ENCODE peak calls at places on chromosomes 1 and 21, in six cellular contexts. F is tibial artery, K is OCI-LY7, S is mammary epithelial cell, L is cardiac muscle cell, W is upper lobe of right lung. C is an unnamed sample. For H3K4me1, the result is how much of the 10 kb centered on the place peaks cover.

GRCh38 chr1:22886211-22886610 is 86.5 kb downstream of the LACTBL1 start:
- DNase-seq in F (no peak), K (no peak), S (no peak), L (no peak), W (no peak), C (no peak)

GRCh38 chr1:160009088-160009487 is 22.7 kb downstream of the PIGM start:
- DNase-seq in F (no peak), K (no peak), S (no peak), L (no peak), W (no peak), C (no peak)

GRCh38 chr1:78840447-78841251 is 165.9 kb downstream of the ADGRL4 start:
- DNase-seq in F (no peak), K (no peak), S (peak), L (peak), W (no peak), C (no peak)

GRCh38 chr1:236421022-236421421 is 26.9 kb downstream of the EDARADD start:
- DNase-seq in F (no peak), K (no peak), S (peak), L (no peak), W (no peak), C (no peak)

GRCh38 chr1:11280719-11281376 is 7.8 kb downstream of the UBIAD1 start:
- DNase-seq in F (no peak), K (peak), S (no peak), L (no peak), W (no peak), C (no peak)

GRCh38 chr1:109805486-109806180 is 41.9 kb upstream of the EPS8L3 start:
- DNase-seq in F (no peak), K (no peak), S (no peak), L (no peak), W (peak), C (no peak)

GRCh38 chr1:117826551-117827078 is 102.8 kb downstream of the GDAP2 start:
- DNase-seq in F (peak), K (no peak), S (peak), L (no peak), W (no peak), C (peak)

GRCh38 chr1:223143760-223144248 is 756 bp upstream of the TLR5 start:
- DNase-seq in F (no peak), K (no peak), S (no peak), L (peak), W (peak), C (peak)

GRCh38 chr1:109910123-109910962 is at the start of gene CSF1:
- DNase-seq in F (peak), K (no peak), S (peak), L (peak), W (peak), C (peak)

GRCh38 chr1:90414201-90414600 is 302.9 kb downstream of the BARHL2 start:
- DNase-seq in F (no peak), K (no peak), S (no peak), L (no peak), W (no peak), C (no peak)

GRCh38 chr1:160400646-160401486 is 502 bp downstream of the VANGL2 start:
- DNase-seq in F (no peak), K (peak), S (no peak), L (peak), W (no peak), C (no peak)

GRCh38 chr1:173240609-173241008 is 33.5 kb upstream of the TNFSF4 start:
- DNase-seq in F (no peak), K (no peak), S (no peak), L (no peak), W (no peak), C (no peak)

GRCh38 chr1:10635385-10635896 is 160.7 kb downstream of the PEX14 start:
- DNase-seq in F (peak), K (no peak), S (peak), L (no peak), W (no peak), C (no peak)

GRCh38 chr1:213201380-213202155 is 150.5 kb downstream of the RPS6KC1 start:
- DNase-seq in F (no peak), K (no peak), S (peak), L (no peak), W (no peak), C (no peak)

GRCh38 chr1:54583868-54584267 is 35.8 kb downstream of the ACOT11 start:
- DNase-seq in F (no peak), K (no peak), S (no peak), L (no peak), W (no peak), C (no peak)

GRCh38 chr1:168760241-168760640 is 31.2 kb upstream of the DPT start:
- DNase-seq in F (no peak), K (no peak), S (no peak), L (no peak), W (no peak), C (no peak)

GRCh38 chr21:42403611-42404231 is at the start of gene UBASH3A:
- DNase-seq in F (no peak), K (no peak), S (no peak), L (no peak), W (peak), C (no peak)

GRCh38 chr1:216914974-216915373 is 191.7 kb upstream of the ESRRG start:
- DNase-seq in F (no peak), K (no peak), S (peak), L (no peak), W (no peak), C (no peak)

GRCh38 chr1:168091720-168092119 is 45.0 kb downstream of the GPR161 start:
- DNase-seq in F (no peak), K (no peak), S (no peak), L (no peak), W (no peak), C (no peak)

GRCh38 chr1:47996060-47996405 is 1.2 kb downstream of the TRABD2B start:
- DNase-seq in F (no peak), K (no peak), S (no peak), L (no peak), W (no peak), C (no peak)

GRCh38 chr1:215188302-215188950 is 105.9 kb downstream of the KCNK2 start:
- DNase-seq in F (no peak), K (no peak), S (no peak), L (no peak), W (no peak), C (no peak)

GRCh38 chr1:9066945-9067807 is 2.3 kb downstream of the SLC2A5 start:
- DNase-seq in F (peak), K (peak), S (peak), L (no peak), W (no peak), C (peak)

GRCh38 chr1:159132271-159132881 is 39.0 kb upstream of the CADM3 start:
- DNase-seq in F (peak), K (peak), S (peak), L (peak), W (peak), C (peak)

GRCh38 chr1:15272009-15272781 is 25.2 kb downstream of the FHAD1 start:
- DNase-seq in F (peak), K (peak), S (peak), L (peak), W (peak), C (peak)

GRCh38 chr1:153506831-153507413 is 28.9 kb downstream of the S100A6 start:
- DNase-seq in F (peak), K (no peak), S (peak), L (no peak), W (peak), C (peak)

GRCh38 chr1:30783244-30783915 is 25.8 kb upstream of the LAPTM5 start:
- DNase-seq in F (peak), K (no peak), S (no peak), L (no peak), W (peak), C (peak)

GRCh38 chr21:25862596-25862995 is 127.8 kb downstream of the GABPA start:
- DNase-seq in F (no peak), K (peak), S (peak), L (no peak), W (no peak), C (no peak)

GRCh38 chr1:18344755-18345154 is 136.0 kb upstream of the KLHDC7A start:
- DNase-seq in F (no peak), K (no peak), S (no peak), L (no peak), W (peak), C (no peak)

GRCh38 chr1:9194024-9194423 is 40.5 kb upstream of the H6PD start:
- DNase-seq in F (no peak), K (no peak), S (no peak), L (no peak), W (no peak), C (no peak)

GRCh38 chr1:9827558-9828185 is 3.9 kb upstream of the CLSTN1 start:
- DNase-seq in F (no peak), K (no peak), S (no peak), L (no peak), W (peak), C (no peak)

GRCh38 chr21:34771512-34772028 is 102.8 kb downstream of the CLIC6 start:
- DNase-seq in F (no peak), K (no peak), S (peak), L (no peak), W (no peak), C (no peak)

DNA sequence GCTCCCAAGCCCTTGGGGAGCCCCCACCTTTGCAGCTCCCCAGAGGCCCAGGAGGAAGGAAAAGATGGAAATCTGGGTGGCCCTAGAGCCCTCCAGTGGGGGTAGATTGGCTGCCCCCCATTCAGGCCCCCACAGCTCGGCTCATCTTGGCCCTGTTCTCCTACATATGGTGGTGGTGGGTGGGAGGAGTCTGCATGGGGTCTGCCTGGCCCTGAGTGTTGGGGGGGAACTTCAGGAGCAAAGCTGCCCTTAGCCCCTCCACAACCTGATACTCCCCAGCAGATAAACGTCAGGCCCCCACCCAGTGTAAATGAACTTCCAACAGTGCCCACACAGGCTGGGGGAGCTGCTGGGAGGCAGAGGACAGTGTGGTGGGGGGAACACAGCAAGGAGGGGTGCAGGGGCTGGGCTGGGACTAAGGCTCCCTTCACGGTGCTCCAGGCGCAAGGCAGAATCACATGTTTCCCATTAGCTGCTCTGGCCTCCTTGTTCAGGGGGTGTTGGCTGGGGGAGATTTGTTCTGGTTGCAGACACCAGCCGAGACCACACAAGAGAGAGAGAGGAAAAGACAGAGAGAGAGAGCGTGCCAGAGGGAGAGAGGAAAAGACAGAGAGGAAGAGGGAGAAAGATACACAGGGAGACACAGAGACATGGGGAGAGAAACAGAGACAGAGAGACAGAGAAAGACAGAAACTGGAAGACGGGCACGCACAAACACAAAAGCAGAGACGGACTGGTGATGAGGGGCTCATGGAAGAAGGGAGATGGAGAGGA is 42.6 kb downstream of the AHDC1 start:
- DNase-seq in F (no peak), K (no peak), S (no peak), L (no peak), W (no peak), C (peak)
- H3K4me1 ChIP-seq in F (half or more), K (under half), S (half or more), L (half or more), W (half or more), C (half or more)

DNA sequence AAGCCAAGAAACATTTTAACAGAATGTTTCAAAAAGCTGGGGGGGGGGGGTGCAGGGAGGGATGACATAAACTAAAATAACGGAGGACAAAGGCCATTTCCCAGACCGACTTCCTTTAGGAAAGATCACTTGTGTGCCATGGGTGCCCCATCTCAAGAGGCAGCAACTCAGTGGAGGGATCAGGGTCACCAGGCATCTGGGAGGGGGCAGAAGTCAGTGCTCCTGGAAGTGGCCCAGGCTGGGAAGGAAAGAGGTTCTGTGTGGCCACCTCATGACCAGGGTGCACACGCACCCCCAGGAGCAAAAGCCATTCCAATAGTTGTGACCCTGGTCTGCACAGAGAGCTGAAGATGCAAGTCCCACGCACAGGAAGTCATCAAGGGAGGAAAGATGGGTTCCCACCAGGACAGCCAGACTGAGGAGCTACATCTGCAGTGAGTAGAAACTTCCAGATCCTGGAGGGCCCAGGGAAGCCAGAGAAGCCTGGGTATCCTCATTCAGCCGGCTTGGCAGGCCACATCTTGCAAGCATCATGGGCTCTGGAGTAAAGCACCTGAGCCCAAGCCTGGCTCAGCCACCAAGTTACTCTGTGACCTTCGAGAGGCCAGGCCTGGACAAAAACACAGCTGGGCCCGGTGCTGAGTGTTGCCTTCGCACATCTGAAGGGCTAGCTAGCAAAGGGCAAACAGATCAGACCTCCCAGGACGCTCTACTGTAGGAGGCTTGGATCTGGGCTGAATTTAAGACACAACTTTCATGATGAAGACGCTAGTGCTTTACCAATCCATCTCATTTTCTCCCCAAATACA is 36.0 kb downstream of the NPHP4 start:
- DNase-seq in F (no peak), K (no peak), S (no peak), L (no peak), W (peak), C (no peak)
- H3K4me3 ChIP-seq in F (no peak), K (no peak), S (no peak), L (no peak), W (no peak), C (no peak)

DNA sequence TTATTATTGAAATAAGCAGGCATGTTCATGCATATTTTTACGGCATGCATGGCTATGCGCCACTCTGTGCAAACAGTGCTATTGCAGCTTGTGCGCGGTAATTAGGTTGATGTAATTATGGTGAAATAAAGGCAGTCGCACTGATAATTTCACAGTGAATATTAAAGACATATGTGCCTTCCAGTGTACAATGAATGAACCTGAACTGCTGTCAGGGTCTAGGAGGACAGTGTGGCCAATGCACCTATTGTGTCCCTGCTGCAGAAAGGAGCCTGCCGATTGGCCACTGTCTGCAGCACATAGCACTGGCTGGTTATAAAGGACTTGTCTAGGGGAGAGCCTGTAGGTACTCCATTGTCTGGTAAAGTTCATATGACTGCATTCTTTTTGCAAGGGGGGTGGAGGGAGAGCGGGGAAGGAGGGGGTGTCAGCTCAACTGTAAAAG is 340.4 kb downstream of the USP25 start:
- DNase-seq in F (no peak), K (no peak), S (no peak), L (peak), W (no peak), C (no peak)
- TF ChIP-seq CTCF in F (no peak), K (no peak), S (no peak), L (no peak), W (no peak), C (no peak)

GRCh38 chr1:211517006-211517405 is 25.0 kb upstream of the RD3 start:
- DNase-seq in F (no peak), K (peak), S (no peak), L (no peak), W (no peak), C (no peak)

GRCh38 chr1:211520641-211521040 is 28.7 kb upstream of the RD3 start:
- DNase-seq in F (no peak), K (no peak), S (no peak), L (no peak), W (no peak), C (no peak)

GRCh38 chr1:211518330-211519289 is 26.6 kb upstream of the RD3 start:
- DNase-seq in F (no peak), K (peak), S (no peak), L (no peak), W (no peak), C (no peak)

GRCh38 chr1:211521102-211521815 is 29.3 kb upstream of the RD3 start:
- DNase-seq in F (no peak), K (no peak), S (no peak), L (no peak), W (no peak), C (no peak)

GRCh38 chr1:211519602-211520001 is 27.6 kb upstream of the RD3 start:
- DNase-seq in F (no peak), K (no peak), S (no peak), L (no peak), W (no peak), C (no peak)
- H3K4me1 ChIP-seq in F (under half), K (under half), S (under half), L (under half), W (under half), C (under half)

GRCh38 chr1:162627662-162628296 is 4.5 kb upstream of the DDR2 start:
- DNase-seq in F (no peak), K (peak), S (no peak), L (peak), W (no peak), C (no peak)
- H3K4me3 ChIP-seq in F (no peak), K (no peak), S (no peak), L (no peak), W (no peak), C (no peak)

C was measured in left ventricle myocardium inferior.